ENCODE peak calls at places on chromosomes 4 and X, in four cellular contexts. D is Right ventricle myocardium inferior, O is sciatic nerve, X is thoracic aorta. I is an unnamed sample.
A peak's percentile ranks its signal among the peaks of the same experiment; 100 is the strongest.

GRCh38 chr4:36351082-36351666 is 69.8 kb downstream of the DTHD1 start:
- ATAC-seq in D (no peak), O (peak; percentile 71), X (no peak), I (no peak)

GRCh38 chrX:124211312-124211942 is 121.0 kb upstream of the TEX13D start:
- ATAC-seq in D (no peak), O (peak; percentile 62), X (no peak), I (no peak)

GRCh38 chr4:115629270-115629669 is 515.9 kb upstream of the NDST4 start:
- ATAC-seq in D (no peak), O (no peak), X (no peak), I (no peak)

GRCh38 chr4:184942447-184943425 is 75.6 kb upstream of the HELT start:
- ATAC-seq in D (no peak), O (no peak), X (no peak), I (no peak)

GRCh38 chr4:125072269-125072668 is 242.5 kb upstream of the FAT4 start:
- ATAC-seq in D (no peak), O (no peak), X (no peak), I (no peak)

GRCh38 chr4:41525129-41525528 is 12.8 kb upstream of the LIMCH1 start:
- ATAC-seq in D (no peak), O (no peak), X (no peak), I (peak; percentile 77)

GRCh38 chr4:184424993-184425758 is 49.2 kb downstream of the IRF2 start:
- ATAC-seq in D (peak; percentile 43), O (peak; percentile 41), X (no peak), I (peak; percentile 23)

GRCh38 chr4:69321153-69321729 is 41.0 kb downstream of the UGT2B28 start:
- ATAC-seq in D (no peak), O (no peak), X (no peak), I (no peak)

GRCh38 chrX:149511081-149511480 is 6.0 kb upstream of the IDS start:
- ATAC-seq in D (no peak), O (no peak), X (no peak), I (no peak)

GRCh38 chr4:75990129-75990528 is 616 bp downstream of the SDAD1 start:
- ATAC-seq in D (no peak), O (no peak), X (no peak), I (no peak)

GRCh38 chrX:41314204-41314603 is 19.8 kb upstream of the DDX3X start:
- ATAC-seq in D (no peak), O (no peak), X (no peak), I (no peak)

GRCh38 chr4:4801013-4801412 is 58.5 kb upstream of the MSX1 start:
- ATAC-seq in D (no peak), O (no peak), X (no peak), I (no peak)

GRCh38 chr4:105457997-105458396 is 15.9 kb downstream of the PPA2 start:
- ATAC-seq in D (no peak), O (no peak), X (peak; percentile 58), I (no peak)

GRCh38 chr4:80206541-80207171 is 9.4 kb downstream of the PRDM8 start:
- ATAC-seq in D (peak; percentile 71), O (peak; percentile 82), X (no peak), I (peak; percentile 37)

GRCh38 chr4:188971125-188971524 is 831.9 kb downstream of the TRIML1 start:
- ATAC-seq in D (no peak), O (no peak), X (no peak), I (no peak)

I was measured in gastroesophageal sphincter.